ENCODE peak calls at places on chromosomes 7 and 10, in four cellular contexts. W, G, U and Q are unnamed samples.
A peak's percentile ranks its signal among the peaks of the same experiment; 100 is the strongest.

GRCh38 chr7:128867842-128868623 is 5.4 kb downstream of the ATP6V1F start:
- DNase-seq in W (no peak), G (no peak), U (no peak), Q (no peak)

GRCh38 chr10:76695069-76695468 is 942.5 kb downstream of the KCNMA1 start:
- DNase-seq in W (no peak), G (no peak), U (no peak), Q (no peak)

GRCh38 chr7:155809947-155810606 is 2.2 kb downstream of the SHH start:
- DNase-seq in W (no peak), G (no peak), U (no peak), Q (no peak)

GRCh38 chr10:128206676-128207075 is 80.5 kb upstream of the MKI67 start:
- DNase-seq in W (no peak), G (no peak), U (no peak), Q (no peak)

GRCh38 chr10:116082762-116083161 is 190.2 kb downstream of the GFRA1 start:
- DNase-seq in W (no peak), G (no peak), U (no peak), Q (no peak)

GRCh38 chr7:11331128-11332102 is 357.7 kb downstream of the PHF14 start:
- DNase-seq in W (no peak), G (no peak), U (no peak), Q (no peak)

GRCh38 chr7:24227603-24228359 is 56.2 kb upstream of the NPY start:
- DNase-seq in W (no peak), G (no peak), U (no peak), Q (no peak)

GRCh38 chr10:22605168-22605567 is 109.2 kb downstream of the PIP4K2A start:
- DNase-seq in W (peak; percentile 87), G (no peak), U (no peak), Q (no peak)

GRCh38 chr10:78630944-78631838 is 437.6 kb upstream of the ZMIZ1 start:
- DNase-seq in W (peak; percentile 9), G (no peak), U (no peak), Q (no peak)

GRCh38 chr7:18429547-18429946 is 66.0 kb upstream of the HDAC9 start:
- DNase-seq in W (peak; percentile 38), G (no peak), U (no peak), Q (no peak)

GRCh38 chr10:125263551-125263950 is 103.2 kb upstream of the CTBP2 start:
- DNase-seq in W (no peak), G (no peak), U (no peak), Q (no peak)

GRCh38 chr10:23413629-23414089 is 25.2 kb upstream of the OTUD1 start:
- DNase-seq in W (no peak), G (no peak), U (no peak), Q (no peak)